ENCODE peak calls at places on chromosome 10, in five cellular contexts. Y is cardiac fibroblast, A is dorsolateral prefrontal cortex, S is BJ, R is AG04450. B is an unnamed sample.

GRCh38 chr10:103676851-103677417 is 178.4 kb downstream of the SH3PXD2A start:
- DNase-seq in R (peak), A (no peak), S (peak), Y (peak), B (peak)

GRCh38 chr10:101773923-101774588 is 1.9 kb downstream of the FGF8 start:
- DNase-seq in A (no peak), R (no peak), Y (no peak), S (no peak), B (no peak)

GRCh38 chr10:123622381-123622780 is 43.8 kb upstream of the GPR26 start:
- DNase-seq in Y (no peak), A (no peak), R (no peak), S (peak), B (no peak)

GRCh38 chr10:8375137-8375536 is 320.6 kb downstream of the GATA3 start:
- DNase-seq in Y (no peak), A (no peak), S (no peak), R (no peak), B (no peak)

GRCh38 chr10:68223535-68224165 is 8.3 kb downstream of the ATOH7 start:
- DNase-seq in Y (no peak), A (no peak), R (no peak), S (no peak), B (no peak)

GRCh38 chr10:123109466-123109865 is 26.3 kb upstream of the HMX3 start:
- DNase-seq in A (no peak), S (no peak), Y (no peak), R (no peak), B (no peak)

GRCh38 chr10:124837687-124838086 is 36.1 kb downstream of the ABRAXAS2 start:
- DNase-seq in Y (no peak), A (no peak), S (no peak), R (no peak), B (peak)

GRCh38 chr10:106728232-106728631 is 436.3 kb downstream of the SORCS1 start:
- DNase-seq in A (no peak), R (no peak), Y (no peak), S (no peak), B (no peak)

GRCh38 chr10:11678074-11678793 is 63.9 kb upstream of the ECHDC3 start:
- DNase-seq in R (no peak), Y (peak), A (peak), S (no peak), B (peak)

GRCh38 chr10:98608417-98608816 is 161.7 kb upstream of the HPS1 start:
- DNase-seq in A (no peak), R (no peak), S (no peak), Y (no peak), B (no peak)

GRCh38 chr10:97412891-97413304 is 11.8 kb upstream of the RRP12 start:
- DNase-seq in R (no peak), Y (no peak), S (no peak), A (no peak), B (no peak)

GRCh38 chr10:72016608-72017310 is 52.6 kb downstream of the CHST3 start:
- DNase-seq in A (no peak), Y (no peak), S (no peak), R (no peak), B (no peak)

GRCh38 chr10:126569513-126570447 is 100.7 kb downstream of the C10orf90 start:
- DNase-seq in A (no peak), R (peak), Y (peak), S (peak), B (peak)

GRCh38 chr10:34768972-34769330 is 46.1 kb downstream of the PARD3 start:
- DNase-seq in Y (no peak), R (no peak), A (no peak), S (no peak), B (no peak)

GRCh38 chr10:33332183-33333031 is 2.1 kb downstream of the NRP1 start:
- DNase-seq in A (no peak), R (no peak), S (no peak), Y (peak), B (peak)

GRCh38 chr10:24341897-24342296 is 133.0 kb downstream of the KIAA1217 start:
- DNase-seq in A (no peak), R (no peak), S (no peak), Y (no peak), B (no peak)
- TF ChIP-seq CTCF in A (no peak), R (no peak), S (no peak), Y (no peak), B (no peak)

GRCh38 chr10:128295003-128295402 is 168.8 kb upstream of the MKI67 start:
- DNase-seq in A (no peak), R (no peak), S (no peak), Y (no peak), B (no peak)
- TF ChIP-seq CTCF in A (no peak), R (no peak), S (no peak), Y (no peak), B (no peak)

GRCh38 chr10:129868470-129869035 is 95.5 kb downstream of the EBF3 start:
- DNase-seq in R (no peak), S (no peak), A (no peak), Y (no peak), B (no peak)

GRCh38 chr10:129870926-129871660 is 93.0 kb downstream of the EBF3 start:
- DNase-seq in A (no peak), S (no peak), Y (no peak), R (no peak), B (no peak)

GRCh38 chr10:129872001-129872400 is 92.1 kb downstream of the EBF3 start:
- DNase-seq in S (no peak), R (no peak), A (no peak), Y (no peak), B (no peak)

GRCh38 chr10:129867780-129868179 is 96.3 kb downstream of the EBF3 start:
- DNase-seq in R (no peak), S (no peak), Y (no peak), A (no peak), B (no peak)

GRCh38 chr10:129870042-129870757 is 93.9 kb downstream of the EBF3 start:
- DNase-seq in S (no peak), A (no peak), R (no peak), Y (no peak), B (no peak)
- TF ChIP-seq CTCF in S (no peak), A (no peak), R (no peak), Y (no peak), B (no peak)

GRCh38 chr10:16518822-16519221 is 2.9 kb downstream of the C1QL3 start:
- DNase-seq in A (no peak), S (no peak), R (no peak), Y (peak), B (no peak)

GRCh38 chr10:16519908-16520861 is 1.5 kb downstream of the C1QL3 start:
- DNase-seq in S (no peak), Y (no peak), A (no peak), R (no peak), B (no peak)

GRCh38 chr10:16521311-16522016 is at the start of gene C1QL3:
- DNase-seq in Y (peak), R (no peak), A (peak), S (no peak), B (peak)

GRCh38 chr10:16520900-16521299 is 779 bp downstream of the C1QL3 start:
- DNase-seq in A (peak), R (no peak), S (no peak), Y (peak), B (peak)

DNA sequence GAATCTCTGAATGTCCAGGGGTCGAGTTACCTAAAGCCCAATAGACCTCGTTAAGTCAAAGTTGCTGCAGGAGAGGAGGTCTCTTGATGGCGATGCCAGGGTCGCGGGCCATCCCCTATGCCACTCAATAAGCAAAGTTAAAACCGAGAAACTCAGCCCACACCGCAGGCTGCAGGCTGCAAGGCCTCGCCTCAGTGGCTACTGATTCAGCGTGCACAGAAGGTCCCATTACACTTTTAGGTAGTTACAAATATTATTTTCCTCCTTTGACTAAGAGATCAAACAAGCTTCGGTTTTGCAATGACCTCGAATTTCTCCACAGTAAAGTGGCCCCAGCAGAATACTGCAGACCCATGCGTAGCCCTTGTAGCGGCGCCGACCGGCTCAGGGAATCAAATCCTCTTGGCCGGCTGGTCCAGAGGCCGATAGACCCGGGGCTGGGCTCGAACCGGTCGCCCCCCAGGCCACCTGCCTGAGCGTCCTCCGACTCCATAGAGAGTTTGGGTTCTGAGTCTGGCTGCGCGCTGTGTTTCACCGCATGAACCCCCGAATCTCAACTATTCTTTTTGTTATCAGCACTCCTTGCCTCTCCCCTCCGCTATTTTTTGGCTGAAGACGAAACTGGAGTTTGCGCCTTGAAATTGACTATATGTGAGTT is 2.3 kb downstream of the C1QL3 start:
- DNase-seq in A (no peak), S (no peak), Y (no peak), R (no peak), B (no peak)
- TF ChIP-seq CTCF in A (no peak), S (no peak), Y (no peak), R (no peak), B (no peak)

DNA sequence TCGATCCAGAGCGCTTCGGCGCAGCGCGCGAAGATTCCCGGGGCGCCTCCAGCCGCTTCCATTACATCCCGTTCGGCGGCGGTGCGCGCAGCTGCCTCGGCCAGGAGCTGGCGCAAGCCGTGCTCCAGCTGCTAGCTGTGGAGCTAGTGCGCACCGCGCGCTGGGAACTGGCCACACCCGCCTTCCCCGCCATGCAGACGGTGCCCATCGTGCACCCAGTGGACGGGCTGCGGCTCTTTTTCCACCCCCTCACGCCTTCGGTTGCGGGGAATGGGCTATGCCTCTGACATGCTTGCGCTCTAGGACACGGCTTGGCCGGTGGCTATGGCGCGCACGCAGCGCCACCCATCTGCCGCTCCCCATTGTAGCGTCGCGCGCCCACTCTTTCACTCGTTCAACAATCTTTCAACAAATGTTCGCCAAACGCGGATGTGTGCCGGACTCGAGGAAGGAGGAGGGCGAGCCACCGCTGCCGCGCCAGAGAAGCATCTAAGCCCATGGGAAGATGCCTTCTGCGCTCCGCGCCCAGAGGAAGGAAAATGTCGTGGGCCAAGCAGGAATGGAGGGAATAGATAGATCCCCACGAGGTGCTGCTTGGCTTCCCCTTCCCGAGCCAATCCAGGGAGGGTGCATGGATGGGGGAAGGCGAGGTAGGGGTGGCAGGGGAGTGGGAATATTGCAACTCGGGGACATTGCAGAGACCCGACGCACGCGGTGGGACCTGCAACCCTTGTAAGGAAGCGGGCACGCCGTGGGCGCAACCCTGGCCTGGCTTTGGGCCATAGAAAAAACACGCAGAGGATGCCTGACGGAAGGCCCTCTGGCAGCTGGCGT is 5.1 kb upstream of the CYP26A1 start:
- DNase-seq in R (no peak), Y (peak), S (no peak), A (no peak), B (no peak)
- TF ChIP-seq CTCF in R (peak), Y (no peak), S (peak), A (no peak), B (no peak)

GRCh38 chr10:109451879-109452278 is 471.4 kb downstream of the XPNPEP1 start:
- DNase-seq in Y (no peak), S (no peak), R (no peak), A (no peak), B (no peak)
- TF ChIP-seq CTCF in Y (no peak), S (no peak), R (no peak), A (no peak), B (no peak)

B was measured in fibroblast of villous mesenchyme.